ENCODE peak calls at places on chromosomes 7 and 10, in five cellular contexts. Q, H, B, R and J are unnamed samples.

GRCh38 chr7:109295158-109295557 is 725.5 kb downstream of the DNAJB9 start:
- DNase-seq in Q (no peak), H (no peak), B (no peak), R (no peak), J (no peak)

GRCh38 chr10:30984563-30985328 is 46.9 kb downstream of the ZNF438 start:
- DNase-seq in Q (peak), H (no peak), B (no peak), R (peak), J (no peak)

GRCh38 chr7:77464589-77464988 is 48.4 kb upstream of the GSAP start:
- DNase-seq in Q (no peak), H (no peak), B (no peak), R (no peak), J (peak)

GRCh38 chr10:102004376-102004775 is 51.6 kb downstream of the ARMH3 start:
- DNase-seq in Q (peak), H (no peak), B (no peak), R (no peak), J (no peak)

GRCh38 chr7:157282141-157282801 is 54.5 kb upstream of the DNAJB6 start:
- DNase-seq in Q (peak), H (no peak), B (peak), R (no peak), J (no peak)

GRCh38 chr10:6977641-6978627 is 397.9 kb upstream of the PRKCQ start:
- DNase-seq in Q (no peak), H (no peak), B (no peak), R (no peak), J (no peak)

GRCh38 chr10:49365675-49366415 is 30.0 kb downstream of the DRGX start:
- DNase-seq in Q (no peak), H (no peak), B (no peak), R (no peak), J (no peak)

GRCh38 chr7:135662373-135663114 is at the start of gene STMP1:
- DNase-seq in Q (peak), H (peak), B (peak), R (peak), J (peak)

GRCh38 chr10:101295266-101295665 is 58.7 kb upstream of the BTRC start:
- DNase-seq in Q (no peak), H (no peak), B (no peak), R (no peak), J (no peak)

GRCh38 chr7:135761751-135762488 is 13.3 kb upstream of the FAM180A start:
- DNase-seq in Q (peak), H (no peak), B (no peak), R (peak), J (no peak)

GRCh38 chr7:151051108-151051507 is 2.8 kb downstream of the ASIC3 start:
- DNase-seq in Q (peak), H (peak), B (no peak), R (peak), J (no peak)

DNA sequence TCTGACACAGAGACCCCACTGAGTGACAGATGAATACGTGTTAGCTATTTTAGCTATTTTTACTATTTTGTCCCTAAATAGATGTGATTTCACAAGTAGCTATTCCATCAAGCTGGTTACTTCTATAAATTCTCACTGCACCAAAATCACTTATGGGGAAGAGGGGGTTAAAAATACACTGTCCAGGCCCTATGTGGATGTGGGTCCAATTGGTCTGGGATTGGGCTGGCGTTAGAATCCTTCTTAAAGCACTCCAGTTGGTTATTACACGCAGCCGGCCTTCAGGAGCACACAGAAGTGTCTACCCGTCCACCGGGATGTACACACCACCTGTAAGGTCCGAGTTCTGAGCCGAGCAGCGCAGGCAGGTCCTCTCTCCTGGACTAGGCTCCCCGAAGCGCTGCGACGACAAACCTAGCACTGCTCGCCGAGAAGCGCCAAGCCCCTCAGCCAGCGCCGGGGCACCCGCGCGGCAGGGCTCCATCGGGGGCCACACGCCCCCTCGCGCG is 222.3 kb upstream of the MKLN1 start:
- DNase-seq in Q (peak), H (no peak), B (no peak), R (peak), J (no peak)
- H3K4me3 ChIP-seq in Q (peak), H (peak), B (peak), R (peak), J (peak)

DNA sequence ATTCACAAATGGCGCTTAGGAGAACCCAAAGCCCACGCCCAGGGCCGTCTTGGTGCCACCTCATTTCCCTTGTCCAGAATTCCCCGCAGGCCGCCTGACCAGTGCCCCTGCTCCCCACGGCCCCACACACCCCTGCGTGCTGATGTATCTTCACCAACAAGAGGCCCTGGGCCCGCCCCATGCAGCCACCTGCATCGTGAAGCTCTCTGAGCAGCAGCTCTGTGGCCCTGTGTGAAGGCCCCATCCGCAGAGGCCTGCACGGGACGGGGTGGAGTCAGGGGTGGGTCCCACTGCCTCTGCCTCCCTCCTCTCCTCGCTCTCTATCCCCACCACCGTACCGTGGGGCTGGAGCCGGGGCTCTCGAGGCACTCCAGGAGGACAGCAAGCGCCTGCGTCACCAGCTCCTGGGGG is 14.7 kb downstream of the BRAT1 start:
- DNase-seq in Q (no peak), H (no peak), B (peak), R (no peak), J (no peak)
- TF ChIP-seq CTCF in Q (no peak), H (no peak), B (no peak), R (no peak), J (no peak)

GRCh38 chr10:91156196-91156595 is 64.3 kb upstream of the PCGF5 start:
- DNase-seq in Q (no peak), H (no peak), B (no peak), R (no peak), J (no peak)

GRCh38 chr10:91150631-91151030 is 69.8 kb upstream of the PCGF5 start:
- DNase-seq in Q (no peak), H (no peak), B (no peak), R (no peak), J (no peak)

GRCh38 chr10:91149550-91149949 is 70.9 kb upstream of the PCGF5 start:
- DNase-seq in Q (no peak), H (no peak), B (no peak), R (no peak), J (no peak)

GRCh38 chr10:91154842-91155241 is 65.6 kb upstream of the PCGF5 start:
- DNase-seq in Q (no peak), H (no peak), B (no peak), R (no peak), J (no peak)

DNA sequence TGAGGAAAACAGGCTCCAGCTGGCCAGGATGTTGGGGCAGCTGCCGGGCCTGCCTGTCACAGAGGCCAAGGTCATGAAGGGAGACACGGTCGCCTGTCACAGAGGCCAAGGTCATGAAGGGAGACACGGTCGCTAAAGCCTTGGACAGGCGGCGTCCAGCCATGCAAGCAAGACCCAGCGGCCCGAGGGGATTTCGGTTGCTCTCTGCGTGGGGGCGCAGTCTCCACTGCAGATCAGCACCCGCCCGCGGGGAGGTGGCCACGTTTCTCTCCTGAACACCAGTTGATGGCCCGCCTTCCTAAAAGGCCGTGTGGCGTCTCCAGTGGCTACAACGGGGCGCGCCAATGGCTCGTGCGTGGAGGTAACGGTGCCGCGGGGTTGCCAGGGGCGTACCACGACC is 67.0 kb upstream of the PCGF5 start:
- DNase-seq in Q (no peak), H (no peak), B (peak), R (no peak), J (no peak)
- H3K4me3 ChIP-seq in Q (no peak), H (no peak), B (no peak), R (no peak), J (no peak)

GRCh38 chr10:99172130-99172738 is 63.4 kb downstream of the HPSE2 start:
- DNase-seq in Q (peak), H (no peak), B (no peak), R (peak), J (no peak)
- TF ChIP-seq CTCF in Q (peak), H (no peak), B (peak), R (peak), J (peak)

GRCh38 chr7:1716263-1717094 is 46.4 kb downstream of the ELFN1 start:
- DNase-seq in Q (peak), H (no peak), B (peak), R (no peak), J (no peak)

GRCh38 chr7:1715331-1715625 is 45.2 kb downstream of the ELFN1 start:
- DNase-seq in Q (no peak), H (no peak), B (peak), R (no peak), J (no peak)

GRCh38 chr7:1715671-1716074 is 45.6 kb downstream of the ELFN1 start:
- DNase-seq in Q (no peak), H (no peak), B (peak), R (no peak), J (no peak)

GRCh38 chr7:1717903-1718676 is 48.0 kb downstream of the ELFN1 start:
- DNase-seq in Q (no peak), H (no peak), B (peak), R (no peak), J (no peak)

DNA sequence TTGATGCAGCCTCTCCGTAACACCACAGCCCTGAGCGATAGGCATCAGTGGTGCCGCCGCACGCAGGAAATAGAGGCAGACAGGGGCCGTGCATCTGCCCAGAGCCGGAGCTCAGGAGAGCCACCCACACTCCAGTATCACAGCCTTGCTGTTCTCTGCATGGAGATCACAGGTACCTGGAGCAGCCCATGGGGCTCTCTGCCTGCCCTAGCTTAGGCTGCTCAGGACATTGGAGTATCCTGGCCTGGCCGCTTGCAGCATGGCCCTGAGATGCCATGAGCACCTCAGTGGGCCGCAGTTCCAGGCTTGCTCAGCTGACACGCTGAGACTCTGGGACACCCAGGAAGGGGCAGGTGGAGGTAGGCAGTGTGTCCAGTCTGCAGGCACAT is 47.0 kb downstream of the ELFN1 start:
- DNase-seq in Q (no peak), H (no peak), B (peak), R (no peak), J (no peak)
- H3K4me3 ChIP-seq in Q (no peak), H (no peak), B (no peak), R (no peak), J (no peak)

DNA sequence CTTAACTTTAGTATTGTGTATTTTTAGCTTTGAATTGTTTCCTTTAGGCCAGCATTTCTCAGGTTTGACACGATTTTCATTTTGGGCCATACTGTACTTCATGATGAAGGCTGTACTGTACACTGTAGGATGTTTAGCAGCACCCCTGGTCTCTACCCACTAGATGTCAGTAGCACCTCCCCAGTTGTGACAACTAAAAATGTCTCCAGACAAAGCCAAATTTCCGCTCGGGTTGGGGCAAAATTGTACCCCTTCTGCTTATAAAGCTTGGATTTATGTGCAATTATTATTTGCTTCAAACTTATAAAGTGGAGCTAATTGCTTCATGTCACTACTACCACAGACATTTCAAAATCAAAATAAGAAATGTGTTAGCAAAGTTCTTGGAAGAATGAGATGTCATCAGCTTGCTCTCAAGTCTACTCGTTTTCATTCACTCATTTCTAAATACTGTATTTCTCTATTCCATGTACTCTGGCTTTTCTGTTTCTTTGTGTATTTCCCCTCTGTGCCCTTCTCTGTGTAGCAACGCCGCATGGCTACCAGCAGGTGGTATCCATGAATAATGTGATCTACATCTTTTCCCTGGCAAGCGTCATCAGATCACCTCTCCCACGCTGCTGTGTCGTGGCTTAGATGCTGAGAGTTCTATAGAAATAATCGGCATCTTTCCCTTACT is 47.7 kb upstream of the CALCR start:
- DNase-seq in Q (peak), H (no peak), B (no peak), R (peak), J (no peak)
- TF ChIP-seq CTCF in Q (peak), H (no peak), B (peak), R (peak), J (peak)